ENCODE peak calls at places on chromosomes 5 and 9, in six cellular contexts. R, A, B, Z, D and X are unnamed samples.

GRCh38 chr9:124781967-124782660 is 5.2 kb downstream of the OLFML2A start:
- DNase-seq in B (no peak), D (no peak), R (no peak), Z (no peak), A (no peak), X (no peak)

GRCh38 chr5:125257057-125257970 is 510.9 kb upstream of the ZNF608 start:
- DNase-seq in R (no peak), A (no peak), B (no peak), Z (peak), D (peak), X (no peak)

GRCh38 chr9:120912958-120913672 is 13.5 kb downstream of the TRAF1 start:
- DNase-seq in Z (no peak), A (no peak), B (no peak), D (no peak), R (no peak), X (no peak)

GRCh38 chr5:145859451-145859850 is 13.4 kb downstream of the GRXCR2 start:
- DNase-seq in D (no peak), Z (no peak), B (no peak), A (no peak), R (no peak), X (no peak)

GRCh38 chr9:77981332-77981731 is 50.3 kb downstream of the GNAQ start:
- DNase-seq in R (peak), B (peak), A (no peak), D (peak), Z (no peak), X (peak)

GRCh38 chr5:121853853-121854252 is 2.2 kb downstream of the FTMT start:
- DNase-seq in R (no peak), Z (no peak), A (no peak), B (no peak), D (no peak), X (no peak)

GRCh38 chr9:125889122-125889523 is 141.9 kb downstream of the PBX3 start:
- DNase-seq in B (peak), Z (peak), A (peak), D (peak), R (peak), X (no peak)

GRCh38 chr5:97979740-97980139 is 793.7 kb upstream of the RGMB start:
- DNase-seq in A (peak), B (no peak), R (peak), D (peak), Z (peak), X (no peak)

GRCh38 chr5:60649288-60649917 is 50.6 kb downstream of the DEPDC1B start:
- DNase-seq in A (no peak), B (no peak), Z (peak), D (peak), R (peak), X (no peak)

GRCh38 chr5:147689436-147689835 is 93.1 kb downstream of the JAKMIP2 start:
- DNase-seq in R (no peak), D (peak), A (no peak), Z (no peak), B (no peak), X (no peak)

GRCh38 chr5:2196416-2196815 is 313.7 kb upstream of the IRX4 start:
- DNase-seq in R (no peak), A (no peak), Z (no peak), D (no peak), B (no peak), X (no peak)

GRCh38 chr9:105901514-105902109 is 207.3 kb downstream of the TMEM38B start:
- DNase-seq in Z (peak), R (peak), B (no peak), A (no peak), D (peak), X (peak)
- TF ChIP-seq CTCF in Z (peak), R (peak), B (peak), A (peak), D (peak), X (peak)

DNA sequence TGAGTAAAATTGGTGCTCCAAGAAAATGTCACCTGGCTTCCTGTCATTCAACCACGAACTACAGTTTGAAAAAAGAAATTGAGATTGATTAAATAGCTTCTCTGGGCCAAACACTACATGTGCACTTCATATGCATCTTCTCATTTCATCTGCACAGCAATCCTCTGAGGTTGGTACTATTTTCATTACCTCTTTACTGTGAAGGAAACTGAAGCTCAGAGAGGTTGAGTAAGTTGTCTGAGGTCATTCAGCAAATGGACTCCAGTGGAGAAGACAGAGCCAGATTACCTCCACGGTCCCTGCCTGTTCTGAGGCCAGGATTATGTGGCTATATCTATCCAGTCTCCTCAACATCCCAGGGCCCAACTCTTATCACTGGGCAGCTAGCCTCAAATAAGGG is 46.5 kb downstream of the SLC6A7 start:
- DNase-seq in R (no peak), B (no peak), Z (no peak), D (no peak), A (no peak), X (no peak)
- H3K4me3 ChIP-seq in R (no peak), B (no peak), Z (no peak), D (no peak), A (no peak), X (no peak)

DNA sequence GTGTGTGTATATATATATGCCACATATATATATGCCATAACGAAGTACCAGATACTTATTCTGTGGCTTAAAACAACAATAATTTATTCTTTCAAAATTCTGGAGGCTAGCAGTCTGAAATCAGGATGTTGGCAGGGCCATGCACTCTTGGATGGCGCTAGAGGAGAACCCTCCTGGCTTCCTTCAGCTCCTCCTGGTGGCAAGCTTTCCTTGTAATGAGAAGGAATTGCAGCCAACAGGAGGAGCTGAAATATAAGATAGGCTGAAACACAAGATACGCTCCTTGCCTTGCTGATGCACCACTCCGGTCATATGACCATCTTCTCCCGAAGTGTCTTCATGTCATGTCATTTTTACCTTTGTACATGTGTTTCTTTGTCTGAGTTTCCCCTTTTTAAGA is 368.1 kb upstream of the CTNND2 start:
- DNase-seq in R (no peak), B (no peak), A (no peak), D (no peak), Z (no peak), X (no peak)
- TF ChIP-seq CTCF in R (no peak), B (no peak), A (no peak), D (no peak), Z (no peak), X (no peak)

DNA sequence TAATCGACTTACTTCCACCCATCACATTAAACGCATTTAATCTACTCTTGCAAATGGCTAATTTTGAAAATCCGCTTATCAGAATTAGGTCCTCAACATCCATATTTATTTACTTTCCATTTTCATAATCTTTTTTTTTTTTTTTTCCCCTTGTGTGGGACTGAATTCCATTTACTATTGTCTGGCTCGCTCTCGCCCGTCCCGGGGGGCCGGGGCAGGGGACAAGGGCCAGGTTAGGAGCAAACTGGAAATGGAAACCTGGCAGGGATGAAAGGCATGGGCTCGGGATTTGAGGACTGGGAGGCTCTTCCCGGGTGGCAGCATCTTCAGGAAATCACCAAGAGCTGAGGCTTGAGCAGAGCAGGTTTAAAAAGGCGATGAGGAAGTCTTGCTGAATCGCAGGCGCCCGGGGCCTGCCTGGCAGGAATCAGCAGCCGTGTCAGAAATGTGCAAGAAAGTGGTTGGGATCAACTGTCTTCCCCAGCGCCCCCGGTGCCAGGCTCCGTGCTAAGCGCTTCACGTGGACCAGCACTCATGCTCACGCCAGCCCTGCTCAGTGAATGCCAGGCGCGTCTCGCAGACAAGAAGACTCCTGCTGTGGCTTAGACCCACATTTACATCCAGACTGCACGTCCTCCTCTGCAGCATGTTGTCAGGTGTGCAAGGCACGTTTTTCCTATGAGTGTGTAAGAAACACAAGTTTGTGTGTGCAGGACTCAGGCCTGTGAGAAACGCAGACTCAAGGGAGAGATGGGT is 66.4 kb upstream of the UNC5A start:
- DNase-seq in B (peak), A (peak), D (no peak), R (no peak), Z (no peak), X (no peak)
- H3K4me3 ChIP-seq in B (no peak), A (peak), D (no peak), R (no peak), Z (no peak), X (no peak)